ENCODE peak calls at places on chromosomes 13 and 19, in six cellular contexts. S is amniotic stem cell, C is GM03348, L is EL, R is activated gamma-delta T cell treated with Interleukin-2 at 50 U/mL for 16 hours, H is nucleus accumbens. W is an unnamed sample.

GRCh38 chr13:48233097-48233885 is at the start of gene ITM2B:
- DNase-seq in L (peak; percentile 73), S (peak; percentile 41), C (peak; percentile 97), H (peak; percentile 48), R (peak; percentile 56), W (no peak)

GRCh38 chr13:112444001-112444311 is 67.8 kb downstream of the SPACA7 start:
- DNase-seq in L (peak; percentile 55), C (peak; percentile 87), R (no peak), H (no peak), S (no peak), W (no peak)

GRCh38 chr13:74070065-74070464 is 64.1 kb downstream of the KLF12 start:
- DNase-seq in C (no peak), L (no peak), H (no peak), S (no peak), R (peak; percentile 28), W (no peak)

GRCh38 chr13:48319458-48320395 is 16.2 kb downstream of the RB1 start:
- DNase-seq in R (peak; percentile 10), S (no peak), C (no peak), L (no peak), H (no peak), W (no peak)

GRCh38 chr19:801030-801860 is 4.0 kb downstream of the PTBP1 start:
- DNase-seq in S (no peak), C (peak; percentile 71), H (no peak), L (peak; percentile 45), R (no peak), W (no peak)

GRCh38 chr19:6602729-6603114 is 11.8 kb upstream of the CD70 start:
- DNase-seq in L (no peak), R (no peak), S (no peak), H (no peak), C (no peak), W (no peak)

GRCh38 chr13:61664821-61665705 is 249.4 kb upstream of the PCDH20 start:
- DNase-seq in H (no peak), S (no peak), R (no peak), C (no peak), L (no peak), W (no peak)

GRCh38 chr13:47289578-47289977 is 392.7 kb upstream of the HTR2A start:
- DNase-seq in S (no peak), L (peak; percentile 11), H (no peak), C (no peak), R (no peak), W (no peak)

GRCh38 chr19:17869114-17869608 is 2.6 kb upstream of the SLC5A5 start:
- DNase-seq in L (no peak), S (no peak), C (no peak), R (no peak), H (no peak), W (no peak)

GRCh38 chr13:46951516-46951915 is 54.7 kb upstream of the HTR2A start:
- DNase-seq in R (no peak), S (no peak), H (no peak), L (peak; percentile 51), C (no peak), W (no peak)

GRCh38 chr13:20127563-20128458 is 33.0 kb downstream of the GJA3 start:
- DNase-seq in C (peak; percentile 74), S (no peak), H (peak; percentile 7), L (peak; percentile 65), R (peak; percentile 27), W (no peak)